ENCODE peak calls at places on chromosomes 12 and 14, in seven cellular contexts. N, I, Y, E, S, M and O are unnamed samples.

GRCh38 chr12:124544983-124545382 is 22.4 kb downstream of the NCOR2 start:
- DNase-seq in S (no peak), I (no peak), M (no peak), Y (no peak), E (no peak), N (no peak), O (no peak)

GRCh38 chr12:20489645-20490044 is 121.3 kb downstream of the PDE3A start:
- DNase-seq in Y (no peak), M (no peak), S (no peak), I (no peak), N (peak), E (no peak), O (no peak)

GRCh38 chr12:123942911-123943648 is 29.6 kb downstream of the CCDC92 start:
- DNase-seq in N (peak), S (no peak), I (no peak), M (no peak), Y (no peak), E (no peak), O (no peak)

GRCh38 chr14:60756847-60757246 is 22.3 kb downstream of the MNAT1 start:
- DNase-seq in S (no peak), M (no peak), I (no peak), Y (no peak), N (peak), E (no peak), O (no peak)

GRCh38 chr12:121637231-121637914 is 11.0 kb downstream of the ORAI1 start:
- DNase-seq in I (no peak), M (no peak), Y (peak), N (no peak), S (no peak), E (no peak), O (no peak)

GRCh38 chr14:37583358-37584210 is 11.5 kb downstream of the FOXA1 start:
- DNase-seq in E (no peak), Y (peak), N (no peak), S (no peak), I (peak), M (no peak), O (peak)

GRCh38 chr14:72049462-72049861 is 117.2 kb downstream of the RGS6 start:
- DNase-seq in E (no peak), M (no peak), N (no peak), S (no peak), I (no peak), Y (no peak), O (no peak)

GRCh38 chr12:112333030-112333429 is 49.2 kb downstream of the HECTD4 start:
- DNase-seq in I (no peak), E (no peak), M (no peak), Y (no peak), S (no peak), N (no peak), O (no peak)

GRCh38 chr12:106671840-106672239 is 89.0 kb downstream of the RFX4 start:
- DNase-seq in E (no peak), Y (no peak), M (peak), S (peak), I (no peak), N (no peak), O (no peak)

GRCh38 chr14:43790681-43791080 is 716.4 kb downstream of the FSCB start:
- DNase-seq in Y (no peak), S (no peak), I (peak), E (no peak), M (no peak), N (no peak), O (no peak)

GRCh38 chr12:60185060-60185459 is 589.2 kb downstream of the SLC16A7 start:
- DNase-seq in E (no peak), Y (no peak), S (no peak), M (no peak), I (no peak), N (no peak), O (no peak)

GRCh38 chr14:104970231-104971068 is 7.7 kb downstream of the AHNAK2 start:
- DNase-seq in S (no peak), I (peak), Y (peak), M (no peak), E (peak), N (peak), O (peak)

GRCh38 chr12:5243014-5243413 is 188.9 kb upstream of the NTF3 start:
- DNase-seq in I (no peak), N (peak), S (no peak), Y (no peak), E (no peak), M (no peak), O (no peak)

GRCh38 chr12:124496584-124496983 is 70.8 kb downstream of the NCOR2 start:
- DNase-seq in I (peak), N (peak), Y (no peak), E (no peak), S (no peak), M (no peak), O (peak)

GRCh38 chr12:105076098-105076497 is 8.2 kb downstream of the ALDH1L2 start:
- DNase-seq in S (no peak), M (no peak), Y (no peak), E (no peak), N (peak), I (no peak), O (peak)

GRCh38 chr12:96529912-96530311 is 40.5 kb downstream of the CFAP54 start:
- DNase-seq in S (no peak), I (no peak), Y (no peak), M (no peak), E (no peak), N (no peak), O (no peak)

GRCh38 chr12:4440187-4440941 is 5.3 kb downstream of the FGF6 start:
- DNase-seq in S (no peak), E (no peak), Y (peak), I (peak), M (peak), N (no peak), O (no peak)

GRCh38 chr12:1592444-1593231 is 1.7 kb downstream of the FBXL14 start:
- DNase-seq in S (peak), N (peak), Y (peak), I (peak), E (no peak), M (peak), O (peak)

GRCh38 chr14:102280376-102280962 is 24.5 kb downstream of the MOK start:
- DNase-seq in S (no peak), E (peak), Y (no peak), I (no peak), M (no peak), N (peak), O (peak)

GRCh38 chr14:102279688-102280348 is 25.1 kb downstream of the MOK start:
- DNase-seq in N (peak), E (peak), M (no peak), S (no peak), Y (no peak), I (peak), O (peak)

GRCh38 chr14:102277874-102278630 is 26.9 kb downstream of the MOK start:
- DNase-seq in E (no peak), I (no peak), N (peak), S (no peak), M (no peak), Y (no peak), O (no peak)

GRCh38 chr14:102278631-102278935 is 26.4 kb downstream of the MOK start:
- DNase-seq in M (no peak), N (no peak), S (no peak), Y (no peak), E (no peak), I (no peak), O (no peak)

DNA sequence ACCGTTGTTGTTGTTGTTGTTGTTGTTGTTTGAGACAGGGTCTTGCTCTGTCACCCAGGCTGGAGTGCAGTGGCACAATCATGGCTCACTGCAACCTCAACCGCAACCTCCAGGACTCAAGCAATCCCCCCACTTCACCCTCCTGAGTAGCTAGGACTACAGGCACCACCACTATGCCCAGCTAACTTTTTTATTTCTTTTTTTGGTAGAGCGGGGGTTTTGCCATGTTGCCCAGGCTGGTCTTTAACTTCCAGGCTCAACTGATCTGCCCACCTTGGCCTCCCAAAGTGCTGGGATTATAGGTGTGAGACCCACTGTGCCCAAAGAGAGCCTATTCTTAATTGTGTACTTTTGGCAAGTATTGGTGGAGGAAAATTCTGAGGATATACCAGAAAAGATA is 25.7 kb downstream of the MOK start:
- DNase-seq in Y (no peak), E (no peak), S (no peak), M (no peak), I (no peak), N (no peak), O (no peak)
- H4K8ac ChIP-seq in Y (no peak), E (no peak), S (no peak), M (no peak), I (no peak), N (peak), O (no peak)

GRCh38 chr14:69129264-69129880 is 23.5 kb downstream of the DCAF5 start:
- DNase-seq in Y (peak), N (peak), I (peak), S (peak), M (peak), E (peak), O (peak)
- H3K4me2 ChIP-seq in Y (no peak), N (peak), I (no peak), S (no peak), M (peak), E (no peak), O (no peak)

GRCh38 chr12:76535170-76535569 is 24.4 kb downstream of the OSBPL8 start:
- DNase-seq in Y (no peak), E (no peak), N (no peak), I (no peak), M (no peak), S (no peak), O (no peak)
- H3K18ac ChIP-seq in Y (no peak), E (no peak), N (no peak), I (no peak), M (no peak), S (no peak), O (no peak)

GRCh38 chr12:49665384-49665783 is 41.8 kb downstream of the FMNL3 start:
- DNase-seq in E (no peak), I (no peak), Y (no peak), S (no peak), N (no peak), M (no peak), O (no peak)

GRCh38 chr12:49664167-49664566 is 40.8 kb downstream of the PRPF40B start:
- DNase-seq in Y (no peak), I (no peak), N (no peak), M (no peak), E (no peak), S (no peak), O (no peak)

GRCh38 chr12:49661191-49661590 is 37.8 kb downstream of the PRPF40B start:
- DNase-seq in Y (no peak), E (no peak), M (no peak), I (no peak), N (no peak), S (no peak), O (no peak)

GRCh38 chr12:49664591-49665146 is 41.3 kb downstream of the PRPF40B start:
- DNase-seq in Y (no peak), M (no peak), S (no peak), N (no peak), I (peak), E (peak), O (no peak)

DNA sequence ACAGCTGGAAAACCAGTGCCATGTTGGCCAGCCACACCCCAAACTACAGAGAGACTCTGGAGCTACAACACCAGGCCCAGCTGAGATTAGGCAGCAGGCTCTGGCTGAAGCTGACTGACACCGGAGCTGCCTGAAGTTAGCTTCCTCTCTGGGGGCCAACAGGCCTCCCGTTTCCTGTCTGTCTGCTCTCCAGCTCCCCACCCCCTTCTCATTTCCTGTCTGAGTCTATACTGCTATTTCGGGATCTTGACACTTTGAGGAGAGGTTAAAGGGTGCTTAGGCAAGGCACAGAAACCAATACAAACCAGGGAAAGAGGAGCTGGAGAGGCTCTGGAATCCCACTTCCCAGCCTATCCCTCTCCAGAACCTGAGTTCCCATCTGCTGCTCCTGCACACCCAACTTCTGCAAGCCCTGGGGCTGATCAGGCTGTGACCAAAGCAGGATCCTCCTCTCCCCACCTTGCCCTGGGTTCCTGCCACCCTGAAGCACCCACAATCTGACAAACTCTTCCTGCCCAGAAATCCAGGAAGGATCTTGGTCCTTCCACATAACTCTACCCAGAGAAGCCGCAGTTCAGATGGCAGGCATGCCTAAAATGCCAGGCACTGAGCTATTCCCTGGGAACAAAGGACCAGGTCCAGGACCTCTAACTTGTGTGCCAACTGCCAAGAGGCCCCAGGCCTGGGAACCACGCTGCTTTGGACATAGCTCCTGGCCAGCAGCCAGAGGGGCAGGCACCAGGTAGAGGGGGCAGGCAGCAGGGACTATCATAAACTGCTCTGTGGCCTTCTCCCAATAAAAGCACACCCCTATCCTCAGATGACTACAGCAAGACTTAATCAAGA is 39.9 kb downstream of the PRPF40B start:
- DNase-seq in S (no peak), E (no peak), I (peak), Y (peak), M (no peak), N (peak), O (peak)
- H4K8ac ChIP-seq in S (no peak), E (peak), I (no peak), Y (no peak), M (no peak), N (peak), O (peak)

GRCh38 chr12:52235822-52236291 is 2.8 kb downstream of the KRT7 start:
- DNase-seq in S (no peak), N (no peak), M (no peak), Y (no peak), E (no peak), I (no peak), O (no peak)
- H3K4me2 ChIP-seq in S (no peak), N (no peak), M (no peak), Y (no peak), E (no peak), I (no peak), O (no peak)

GRCh38 chr14:100475268-100475667 is 111.9 kb downstream of the BEGAIN start:
- DNase-seq in S (no peak), N (no peak), M (no peak), I (no peak), E (no peak), Y (no peak), O (no peak)
- H3K18ac ChIP-seq in S (no peak), N (no peak), M (no peak), I (no peak), E (no peak), Y (no peak), O (no peak)

DNA sequence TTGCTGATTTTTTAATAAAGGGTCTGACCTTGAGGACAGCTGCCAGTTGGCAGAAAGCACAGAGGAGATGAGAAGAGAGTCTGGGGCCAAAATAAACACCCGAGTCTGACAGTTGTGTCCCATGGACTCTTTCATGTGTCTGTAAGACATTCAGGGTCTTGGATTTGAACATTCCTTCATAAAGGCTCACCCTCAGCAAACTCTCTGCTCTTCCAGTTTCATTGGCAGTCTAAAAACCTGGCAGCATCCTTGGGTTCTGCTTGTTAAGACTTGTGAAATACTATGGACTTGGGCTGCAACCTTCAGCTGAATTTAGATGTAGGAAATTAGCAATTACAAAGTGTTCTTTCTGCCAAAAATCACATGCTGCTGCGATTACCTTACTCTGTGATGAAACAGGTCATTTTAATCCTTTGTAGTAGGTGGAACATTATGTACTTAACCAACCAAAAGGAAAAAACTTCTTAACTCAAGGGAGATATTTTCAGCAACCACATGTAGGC is 32.0 kb upstream of the LMNTD1 start:
- DNase-seq in Y (no peak), I (no peak), M (no peak), E (no peak), S (no peak), N (peak), O (no peak)
- H4K8ac ChIP-seq in Y (no peak), I (no peak), M (no peak), E (no peak), S (no peak), N (no peak), O (no peak)

GRCh38 chr12:70648831-70649230 is 11.6 kb upstream of the PTPRB start:
- DNase-seq in Y (no peak), N (peak), I (no peak), E (no peak), M (no peak), S (no peak), O (no peak)
- H3K4me2 ChIP-seq in Y (no peak), N (peak), I (no peak), E (no peak), M (no peak), S (no peak), O (no peak)

DNA sequence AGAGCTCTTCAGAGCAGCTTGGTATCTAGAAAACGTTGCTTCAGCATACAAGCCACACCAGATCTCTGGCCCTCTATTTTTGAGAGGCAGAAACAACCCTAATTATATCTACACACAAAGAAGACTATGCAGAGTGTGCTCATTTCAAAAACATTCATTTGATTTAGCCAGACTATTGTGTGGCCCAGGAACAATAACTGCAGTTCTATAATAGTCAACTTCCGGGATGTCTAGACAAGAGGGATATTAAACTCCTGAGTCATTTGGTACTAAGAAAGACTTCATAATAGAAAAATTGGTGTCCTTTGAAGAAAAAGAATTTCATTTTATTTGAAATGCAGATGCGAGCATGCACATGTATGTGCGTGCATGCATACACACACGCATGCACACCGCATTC is 153.8 kb downstream of the PELI2 start:
- DNase-seq in E (no peak), N (peak), M (no peak), S (no peak), I (no peak), Y (no peak), O (no peak)
- H3K18ac ChIP-seq in E (no peak), N (peak), M (no peak), S (no peak), I (no peak), Y (no peak), O (no peak)